ENCODE peak calls at places on chromosomes 13 and 19, in nine cellular contexts. Z is upper lobe of right lung, O is ascending aorta, G is thoracic aorta, U is esophagus squamous epithelium, I is cardiac muscle cell, N is OCI-LY7, B is stomach, M is H1. A is an unnamed sample.

GRCh38 chr19:8259142-8259921 is 48.8 kb downstream of the CD320 start:
- DNase-seq in N (no peak), B (no peak), G (no peak), M (no peak), U (no peak), I (no peak), O (no peak), Z (no peak), A (peak; percentile 8)

GRCh38 chr13:64029343-64030093 is 2613.9 kb upstream of the PCDH20 start:
- DNase-seq in Z (peak; percentile 67), N (no peak), G (no peak), I (no peak), B (no peak), U (no peak), M (no peak), O (no peak), A (no peak)

GRCh38 chr19:33640773-33641172 is 19.0 kb downstream of the CHST8 start:
- DNase-seq in Z (peak; percentile 22), B (no peak), I (no peak), M (no peak), U (no peak), O (no peak), N (no peak), G (no peak), A (no peak)

GRCh38 chr13:99980201-99981114 is 1.1 kb upstream of the ZIC2 start:
- DNase-seq in B (peak; percentile 69), Z (peak; percentile 74), G (no peak), O (no peak), N (peak; percentile 16), I (peak; percentile 71), U (no peak), M (no peak), A (peak; percentile 75)

GRCh38 chr13:52760078-52760477 is 20.5 kb upstream of the CNMD start:
- DNase-seq in G (no peak), Z (no peak), B (no peak), I (no peak), O (no peak), M (no peak), N (no peak), U (no peak), A (no peak)

GRCh38 chr13:110615322-110616102 is at the start of gene NAXD:
- DNase-seq in I (peak; percentile 97), U (peak; percentile 48), B (peak; percentile 95), Z (peak; percentile 97), G (peak; percentile 82), N (peak; percentile 80), M (peak; percentile 63), O (peak; percentile 67), A (peak; percentile 97)

GRCh38 chr19:33872445-33873320 is 76.0 kb downstream of the KCTD15 start:
- DNase-seq in I (no peak), Z (no peak), N (no peak), M (no peak), O (no peak), U (no peak), G (no peak), B (no peak), A (no peak)

GRCh38 chr19:7595466-7596133 is at the start of gene CAMSAP3:
- DNase-seq in B (peak; percentile 66), Z (peak; percentile 85), N (peak; percentile 73), I (no peak), G (no peak), U (no peak), M (peak; percentile 31), O (no peak), A (no peak)

GRCh38 chr19:20640023-20640422 is 21.3 kb downstream of the ZNF626 start:
- DNase-seq in B (no peak), M (no peak), G (no peak), N (no peak), I (no peak), Z (no peak), O (no peak), U (no peak), A (no peak)

GRCh38 chr19:7673995-7674667 is 2.8 kb upstream of the MCEMP1 start:
- DNase-seq in G (no peak), Z (peak; percentile 90), M (no peak), U (no peak), B (peak; percentile 70), I (peak; percentile 63), N (peak; percentile 66), O (peak; percentile 18), A (peak; percentile 80)

GRCh38 chr13:41075034-41075433 is 13.7 kb downstream of the WBP4 start:
- DNase-seq in N (peak; percentile 66), U (no peak), G (no peak), I (peak; percentile 66), O (no peak), B (no peak), M (no peak), Z (no peak), A (no peak)

GRCh38 chr19:48858984-48859710 is 9.3 kb downstream of the PLEKHA4 start:
- DNase-seq in M (no peak), Z (peak; percentile 86), O (no peak), B (no peak), G (no peak), N (peak; percentile 79), I (no peak), U (no peak), A (no peak)

GRCh38 chr13:98916403-98916802 is 61.5 kb downstream of the DOCK9 start:
- DNase-seq in O (no peak), I (no peak), U (no peak), M (no peak), N (no peak), G (no peak), B (no peak), Z (no peak), A (no peak)

DNA sequence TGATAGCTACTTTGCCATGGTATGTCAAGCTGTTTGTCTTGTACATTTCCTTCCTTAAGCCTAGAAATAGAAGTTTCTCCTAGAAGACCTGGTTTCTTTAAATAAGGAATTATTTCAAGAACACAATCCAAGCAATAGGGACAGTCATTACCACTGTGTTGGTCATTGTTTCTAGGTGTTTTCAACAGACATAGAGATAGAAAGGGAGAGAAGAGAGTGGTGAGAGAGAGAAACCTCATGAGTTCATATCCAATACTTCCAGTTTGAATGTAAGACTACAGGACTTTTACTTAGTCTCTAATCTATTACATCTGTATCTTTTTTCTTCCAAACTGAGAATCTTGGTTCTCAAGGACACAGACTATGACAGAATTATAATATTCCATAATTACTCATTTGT is 245.9 kb upstream of the STARD13 start:
- DNase-seq in G (no peak), B (no peak), I (no peak), N (no peak), Z (no peak), O (no peak), U (no peak), M (no peak), A (no peak)
- H3K4me1 ChIP-seq in G (no peaks in the 10 kb centered on the region), B (no peaks in the 10 kb centered on the region), I (no peaks in the 10 kb centered on the region), N (peaks cover 6% of the 10 kb centered on the region), Z (no peaks in the 10 kb centered on the region), O (peaks cover under 1% of the 10 kb centered on the region), U (no peaks in the 10 kb centered on the region), M (no peaks in the 10 kb centered on the region), A (no peaks in the 10 kb centered on the region)

DNA sequence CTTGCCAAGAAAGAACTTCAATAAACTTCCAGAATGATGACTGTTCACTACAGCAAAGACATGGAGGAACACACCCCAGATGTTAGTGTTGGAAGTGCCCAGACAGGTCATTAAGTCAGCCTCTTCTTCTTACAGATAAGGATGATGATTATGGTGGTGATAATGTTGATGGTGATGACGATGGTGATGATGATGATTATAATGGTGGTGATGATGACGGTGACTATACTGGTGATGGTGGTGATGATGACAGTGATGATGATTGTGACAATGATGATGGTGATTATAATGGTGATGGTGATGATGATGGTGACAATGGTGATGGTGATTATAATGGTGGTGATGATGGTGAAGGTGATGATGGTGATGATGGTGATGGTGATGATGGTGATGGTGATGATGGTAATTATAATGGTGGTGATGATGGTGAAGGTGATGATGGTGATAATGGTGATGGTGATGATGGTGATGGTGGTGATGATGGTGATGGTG is 8.4 kb downstream of the C13orf46 start:
- DNase-seq in I (no peak), O (no peak), G (no peak), M (no peak), B (no peak), U (no peak), N (no peak), Z (no peak), A (no peak)
- H3K4me3 ChIP-seq in I (no peak overlapping the region), O (no peak overlapping the region), G (no peak overlapping the region), M (no peak overlapping the region), B (no peak overlapping the region), U (no peak overlapping the region), N (no peak overlapping the region), Z (no peak overlapping the region), A (no peak overlapping the region)

GRCh38 chr13:27967203-27967735 is 1.8 kb downstream of the CDX2 start:
- DNase-seq in G (no peak), I (no peak), B (peak; percentile 23), M (no peak), Z (no peak), O (no peak), N (no peak), U (no peak), A (no peak)

GRCh38 chr13:27967736-27968315 is 1.3 kb downstream of the CDX2 start:
- DNase-seq in M (no peak), G (no peak), Z (no peak), N (no peak), B (peak; percentile 24), U (no peak), O (no peak), I (no peak), A (no peak)

GRCh38 chr13:27969073-27969865 is at the start of gene CDX2:
- DNase-seq in O (no peak), G (no peak), U (no peak), B (peak; percentile 24), M (no peak), I (no peak), Z (no peak), N (no peak), A (no peak)

GRCh38 chr13:27969866-27970229 is 733 bp upstream of the CDX2 start:
- DNase-seq in G (no peak), B (no peak), I (no peak), M (no peak), U (no peak), Z (no peak), O (no peak), N (no peak), A (no peak)

DNA sequence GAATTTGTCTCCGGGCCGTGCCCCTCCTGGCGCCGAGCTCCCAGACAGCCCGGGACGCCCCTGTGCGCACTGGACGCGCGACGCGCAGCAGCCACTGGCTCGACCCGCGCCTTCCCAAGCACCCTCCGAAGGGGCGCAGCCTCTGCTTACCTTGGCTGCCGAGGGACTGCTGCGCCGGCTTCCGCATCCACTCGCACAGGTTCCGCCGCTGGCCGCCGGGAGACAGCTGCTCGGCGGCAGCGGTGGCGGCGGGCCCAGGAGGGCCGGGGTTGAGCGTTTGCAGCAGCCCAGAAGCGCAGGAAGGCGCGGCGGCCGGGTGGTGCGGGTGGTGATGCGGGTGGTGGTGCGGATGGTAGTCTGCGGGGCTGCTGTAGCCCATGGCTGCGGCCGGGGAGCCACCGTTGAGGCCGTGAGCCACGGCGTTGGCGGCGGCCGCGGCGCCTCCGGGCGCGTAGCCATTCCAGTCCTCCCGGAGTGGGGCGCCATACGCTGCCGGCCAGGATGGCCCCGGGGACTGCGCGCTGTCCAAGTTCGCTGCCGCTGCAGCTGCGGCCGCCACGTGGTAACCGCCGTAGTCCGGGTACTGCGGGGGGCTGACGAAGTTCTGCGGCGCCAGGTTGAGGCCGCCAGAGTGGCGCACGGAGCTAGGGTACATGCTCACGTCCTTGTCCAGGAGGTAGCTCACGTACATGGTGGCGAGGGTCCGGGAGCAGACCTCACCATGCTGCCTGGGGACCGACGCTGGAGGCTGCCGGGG is 621 bp downstream of the CDX2 start:
- DNase-seq in G (no peak), N (no peak), Z (no peak), I (no peak), U (no peak), B (peak; percentile 26), M (no peak), O (no peak), A (no peak)
- TF ChIP-seq CTCF in G (no peak), N (no peak), Z (no peak), I (no peak), U (no peak), B (no peak), M (no peak), O (no peak), A (no peak)

GRCh38 chr13:42312817-42313431 is 41.0 kb downstream of the AKAP11 start:
- DNase-seq in G (no peak), I (no peak), O (no peak), Z (no peak), N (no peak), M (no peak), U (no peak), B (no peak), A (no peak)
- H3K4me1 ChIP-seq in G (no peaks in the 10 kb centered on the region), I (no peaks in the 10 kb centered on the region), O (no peaks in the 10 kb centered on the region), Z (no peaks in the 10 kb centered on the region), N (no peaks in the 10 kb centered on the region), M (no peaks in the 10 kb centered on the region), U (no peaks in the 10 kb centered on the region), B (no peaks in the 10 kb centered on the region), A (no peaks in the 10 kb centered on the region)